ENCODE peak calls at places on chromosomes 5 and 9, in six cellular contexts. Y, S, G, A, Q and W are unnamed samples. For H3K4me1 and H3K9me3, the result is how much of the 10 kb centered on the place peaks cover.

GRCh38 chr5:102764381-102765005 is 9.4 kb downstream of the PAM start:
- DNase-seq in Y (no peak), A (no peak), G (no peak), Q (no peak), S (no peak), W (no peak)

GRCh38 chr5:133240425-133241091 is 188.7 kb downstream of the HSPA4 start:
- DNase-seq in G (peak), Q (peak), A (no peak), S (peak), Y (no peak), W (no peak)

GRCh38 chr9:7129391-7129790 is 371.6 kb downstream of the KDM4C start:
- DNase-seq in A (no peak), Q (no peak), S (no peak), Y (no peak), G (no peak), W (no peak)

GRCh38 chr5:41856644-41857491 is 13.4 kb downstream of the OXCT1 start:
- DNase-seq in S (peak), G (peak), Q (peak), Y (no peak), A (no peak), W (peak)

GRCh38 chr9:82949203-82949602 is 113.7 kb downstream of the RASEF start:
- DNase-seq in G (peak), Q (no peak), A (no peak), S (no peak), Y (no peak), W (no peak)

GRCh38 chr9:127817881-127818434 is 15.3 kb downstream of the FPGS start:
- DNase-seq in S (no peak), A (no peak), Y (no peak), G (no peak), Q (no peak), W (no peak)

GRCh38 chr9:76699966-76700365 is 64.3 kb upstream of the PCA3 start:
- DNase-seq in A (no peak), Y (no peak), Q (no peak), S (no peak), G (peak), W (no peak)

GRCh38 chr5:58517192-58517591 is 26.0 kb downstream of the GAPT start:
- DNase-seq in G (no peak), A (no peak), S (no peak), Y (no peak), Q (no peak), W (no peak)

GRCh38 chr9:35164711-35165110 is 2.9 kb downstream of the UNC13B start:
- DNase-seq in Q (no peak), A (no peak), Y (no peak), S (no peak), G (peak), W (no peak)

GRCh38 chr5:138752341-138752950 is 779 bp upstream of the CTNNA1 start:
- DNase-seq in G (peak), Y (peak), Q (no peak), A (no peak), S (peak), W (peak)

GRCh38 chr9:128152133-128152780 is 3.0 kb downstream of the LCN2 start:
- DNase-seq in S (no peak), A (peak), Q (no peak), Y (peak), G (no peak), W (no peak)

GRCh38 chr5:17378346-17378984 is 119.6 kb upstream of the TAF11L2 start:
- DNase-seq in G (peak), Q (no peak), Y (no peak), S (peak), A (no peak), W (no peak)
- H3K4me1 ChIP-seq in G (under half), Q (under half), Y (under half), S (half or more), A (under half), W (under half)

DNA sequence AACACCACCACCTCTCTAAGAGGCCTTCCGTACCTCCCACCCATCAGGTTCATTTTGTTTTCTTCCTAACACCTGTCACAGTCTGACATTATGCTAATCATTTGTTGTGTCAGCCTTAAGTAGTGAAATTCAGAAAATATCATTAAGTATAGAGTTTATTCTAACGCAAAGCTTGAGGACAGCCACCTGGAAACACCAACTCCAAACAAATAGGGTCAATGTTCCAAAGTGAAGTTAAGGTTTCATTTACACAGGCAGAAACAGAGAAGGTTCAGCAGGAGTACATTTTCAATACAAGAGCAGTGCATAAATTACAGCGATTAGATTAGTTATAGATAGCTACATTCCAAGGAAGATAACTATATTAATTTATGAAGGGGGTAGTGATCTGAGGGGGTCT is 1.3 kb upstream of the SMC5 start:
- DNase-seq in S (no peak), G (no peak), Q (no peak), A (no peak), Y (no peak), W (no peak)
- H3K4me3 ChIP-seq in S (no peak), G (no peak), Q (no peak), A (peak), Y (peak), W (peak)

DNA sequence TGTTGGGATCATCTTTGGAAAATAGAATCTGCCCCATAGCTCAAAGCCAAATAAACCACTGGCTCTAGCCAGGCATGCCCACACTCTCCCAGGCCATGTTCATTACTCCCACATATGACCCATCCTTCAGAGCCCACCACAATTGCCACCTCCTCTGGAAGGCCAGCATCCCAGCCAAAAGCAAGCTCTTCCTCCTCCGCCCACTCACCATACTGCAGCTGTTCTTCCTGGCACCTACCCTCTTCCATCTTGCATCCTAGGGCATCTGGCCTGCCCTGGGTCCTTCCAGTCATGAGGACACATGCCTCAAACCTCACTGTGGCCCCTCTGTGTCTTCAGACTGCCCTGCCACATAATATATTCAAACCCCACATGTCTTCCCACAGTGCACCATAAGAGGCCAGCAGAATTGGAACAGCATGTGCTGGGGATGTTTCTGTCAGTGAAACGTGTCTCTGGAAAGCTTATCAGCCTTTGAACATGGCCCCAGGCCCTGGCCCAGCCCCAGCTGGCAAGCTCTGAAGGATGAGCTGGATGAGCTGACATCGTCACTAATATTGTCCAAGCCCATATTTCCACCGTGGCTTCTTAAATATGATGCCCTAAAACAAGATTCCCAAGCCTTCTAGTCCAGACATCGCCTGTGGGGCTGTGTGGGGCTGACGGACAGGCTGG is 230.8 kb downstream of the AGTPBP1 start:
- DNase-seq in G (no peak), S (no peak), A (no peak), Q (no peak), Y (no peak), W (no peak)
- H3K9me3 ChIP-seq in G (under half), S (under half), A (under half), Q (under half), Y (under half), W (under half)

GRCh38 chr9:93143830-93144530 is 9.9 kb upstream of the NINJ1 start:
- DNase-seq in Y (no peak), S (no peak), A (peak), Q (no peak), G (no peak), W (no peak)
- H3K4me1 ChIP-seq in Y (under half), S (under half), A (under half), Q (under half), G (under half), W (under half)

GRCh38 chr5:38556115-38556598 is 289 bp downstream of the LIFR start:
- DNase-seq in S (no peak), Y (no peak), G (no peak), A (no peak), Q (no peak), W (no peak)

GRCh38 chr5:38556599-38557308 is at the start of gene LIFR:
- DNase-seq in Y (peak), A (peak), G (peak), S (peak), Q (peak), W (peak)

GRCh38 chr5:38555354-38556114 is 912 bp downstream of the LIFR start:
- DNase-seq in S (no peak), Q (no peak), A (no peak), G (no peak), Y (no peak), W (peak)

GRCh38 chr5:38553001-38553521 is 3.4 kb downstream of the LIFR start:
- DNase-seq in S (no peak), Q (no peak), Y (no peak), G (no peak), A (peak), W (no peak)

GRCh38 chr5:38554860-38555259 is 1.6 kb downstream of the LIFR start:
- DNase-seq in G (no peak), Y (no peak), A (no peak), S (no peak), Q (no peak), W (no peak)
- H3K4me3 ChIP-seq in G (peak), Y (peak), A (peak), S (no peak), Q (peak), W (peak)

GRCh38 chr5:179080724-179081123 is 20.6 kb downstream of the ZNF354C start:
- DNase-seq in A (no peak), Q (no peak), S (no peak), G (no peak), Y (no peak), W (no peak)

DNA sequence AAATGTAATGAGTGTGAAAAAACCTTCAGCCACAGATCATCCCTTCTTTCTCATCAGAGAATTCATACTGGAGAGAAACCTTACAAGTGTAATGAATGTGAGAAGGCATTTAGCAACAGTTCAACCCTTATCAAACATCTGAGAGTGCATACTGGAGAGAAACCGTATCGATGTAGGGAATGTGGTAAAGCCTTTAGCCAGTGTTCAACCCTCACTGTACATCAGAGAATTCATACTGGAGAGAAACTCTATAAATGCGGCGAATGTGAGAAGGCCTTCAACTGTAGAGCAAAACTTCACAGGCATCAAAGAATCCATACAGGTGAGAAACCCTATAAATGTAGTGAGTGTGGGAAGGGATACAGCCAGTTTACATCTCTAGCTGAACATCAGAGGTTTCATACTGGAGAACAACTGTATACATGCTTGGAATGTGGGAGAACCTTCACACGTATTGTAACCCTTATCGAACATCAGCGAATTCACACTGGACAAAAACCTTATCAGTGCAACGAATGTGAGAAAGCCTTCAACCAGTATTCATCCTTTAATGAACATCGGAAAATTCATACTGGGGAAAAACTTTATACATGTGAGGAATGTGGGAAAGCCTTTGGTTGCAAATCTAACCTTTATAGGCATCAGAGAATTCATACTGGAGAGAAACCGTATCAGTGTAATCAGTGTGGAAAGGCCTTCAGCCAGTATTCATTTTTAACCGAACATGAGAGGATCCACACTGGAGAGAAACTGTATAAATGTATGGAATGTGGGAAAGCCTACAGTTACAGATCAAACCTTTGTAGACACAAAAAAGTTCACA is 19.2 kb downstream of the ZNF354C start:
- DNase-seq in Q (no peak), G (no peak), S (no peak), A (no peak), Y (no peak), W (no peak)
- H3K9me3 ChIP-seq in Q (half or more), G (under half), S (half or more), A (under half), Y (under half), W (under half)

GRCh38 chr5:32332361-32332760 is 19.6 kb upstream of the MTMR12 start:
- DNase-seq in Y (no peak), G (no peak), Q (no peak), A (no peak), S (no peak), W (no peak)

GRCh38 chr5:32330126-32330971 is 17.6 kb upstream of the MTMR12 start:
- DNase-seq in G (no peak), Q (no peak), A (no peak), Y (no peak), S (no peak), W (no peak)

GRCh38 chr5:32331217-32331926 is 18.6 kb upstream of the MTMR12 start:
- DNase-seq in G (no peak), S (no peak), Q (no peak), Y (no peak), A (no peak), W (no peak)

GRCh38 chr5:32332971-32333370 is 20.2 kb upstream of the MTMR12 start:
- DNase-seq in A (no peak), G (no peak), Y (no peak), Q (no peak), S (no peak), W (no peak)

GRCh38 chr5:32331927-32332274 is 19.2 kb upstream of the MTMR12 start:
- DNase-seq in Y (no peak), A (no peak), S (no peak), G (no peak), Q (no peak), W (no peak)
- H3K4me1 ChIP-seq in Y (under half), A (under half), S (under half), G (under half), Q (under half), W (under half)

DNA sequence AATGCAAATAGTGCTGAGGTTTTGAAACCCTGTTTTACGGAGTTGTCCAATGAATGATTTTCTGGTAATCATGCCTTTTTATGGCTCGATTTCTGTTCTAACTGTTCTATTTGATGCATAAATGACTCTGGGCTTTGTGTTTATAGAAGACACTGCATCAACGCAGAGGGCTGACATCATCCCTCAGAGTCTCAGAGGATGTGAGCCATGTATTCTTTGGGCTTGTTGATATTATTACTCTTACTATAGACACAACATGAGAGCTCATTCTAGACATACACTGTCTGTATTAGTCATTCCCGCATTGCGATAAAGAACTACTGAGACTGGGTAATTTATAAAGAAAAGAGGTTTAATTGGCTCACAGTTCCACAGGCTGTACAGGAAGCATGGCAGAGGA is 31.6 kb downstream of the CDH6 start:
- DNase-seq in S (no peak), A (no peak), Q (no peak), G (no peak), Y (no peak), W (no peak)
- H3K4me3 ChIP-seq in S (no peak), A (no peak), Q (no peak), G (no peak), Y (no peak), W (no peak)